ENCODE peak calls at places on chromosomes 1 and 21, in nine cellular contexts. K, V, U, W, G, O, Y, I and F are unnamed samples.

GRCh38 chr1:8439015-8439702 is 121.2 kb downstream of the SLC45A1 start:
- DNase-seq in K (peak; percentile 50), V (peak; percentile 88), U (peak; percentile 89), W (peak; percentile 50), G (no peak), O (no peak), Y (no peak), I (peak; percentile 80), F (peak; percentile 32)

GRCh38 chr1:225479341-225479740 is 51.5 kb upstream of the LBR start:
- DNase-seq in K (no peak), V (no peak), U (no peak), W (no peak), G (no peak), O (no peak), Y (no peak), I (no peak), F (no peak)

GRCh38 chr1:3889952-3890351 is 10.1 kb downstream of the C1orf174 start:
- DNase-seq in K (no peak), V (no peak), U (no peak), W (no peak), G (no peak), O (no peak), Y (no peak), I (no peak), F (no peak)

GRCh38 chr1:201461783-201462441 is 7.1 kb downstream of the PHLDA3 start:
- DNase-seq in K (no peak), V (peak; percentile 99), U (peak; percentile 99), W (no peak), G (no peak), O (peak; percentile 56), Y (no peak), I (peak; percentile 61), F (peak; percentile 56)

GRCh38 chr1:53615101-53615500 is 123.9 kb downstream of the GLIS1 start:
- DNase-seq in K (no peak), V (no peak), U (no peak), W (no peak), G (no peak), O (no peak), Y (no peak), I (no peak), F (no peak)

GRCh38 chr1:98019747-98020146 is 98.9 kb upstream of the DPYD start:
- DNase-seq in K (no peak), V (peak; percentile 70), U (no peak), W (no peak), G (no peak), O (no peak), Y (no peak), I (no peak), F (no peak)

GRCh38 chr1:94068096-94068830 is 52.7 kb downstream of the ABCA4 start:
- DNase-seq in K (no peak), V (peak; percentile 76), U (no peak), W (no peak), G (no peak), O (peak; percentile 26), Y (no peak), I (no peak), F (peak; percentile 95)

GRCh38 chr21:29155118-29155932 is 24.9 kb downstream of the MAP3K7CL start:
- DNase-seq in K (no peak), V (peak; percentile 62), U (peak; percentile 77), W (no peak), G (no peak), O (no peak), Y (no peak), I (peak; percentile 57), F (no peak)

GRCh38 chr1:240801445-240801844 is 189.5 kb upstream of the GREM2 start:
- DNase-seq in K (no peak), V (peak; percentile 65), U (peak; percentile 35), W (no peak), G (no peak), O (no peak), Y (no peak), I (no peak), F (no peak)

GRCh38 chr1:87594736-87595383 is 266.2 kb downstream of the LMO4 start:
- DNase-seq in K (no peak), V (no peak), U (no peak), W (no peak), G (no peak), O (no peak), Y (no peak), I (peak; percentile 23), F (no peak)

GRCh38 chr1:24895511-24895910 is 34.6 kb downstream of the RUNX3 start:
- DNase-seq in K (no peak), V (no peak), U (no peak), W (no peak), G (no peak), O (no peak), Y (no peak), I (no peak), F (no peak)

GRCh38 chr1:38578444-38578951 is 281.1 kb downstream of the RRAGC start:
- DNase-seq in K (no peak), V (no peak), U (no peak), W (no peak), G (no peak), O (no peak), Y (no peak), I (no peak), F (no peak)